ENCODE peak calls at places on chromosomes 5 and 9, in seven cellular contexts. J is bronchial epithelial cell; E is epithelial cell of proximal tubule; L is AG10803; K is right atrium auricular region; Y is HepG2; C is CD8-positive, alpha-beta T cell. D is an unnamed sample.

GRCh38 chr9:15211994-15212501 is 95.0 kb downstream of the TTC39B start:
- DNase-seq in J (no peak), E (peak), L (peak), K (no peak), Y (peak), C (no peak), D (no peak)

GRCh38 chr5:132259061-132259851 is 1.8 kb downstream of the PDLIM4 start:
- DNase-seq in J (peak), E (no peak), L (peak), K (peak), Y (no peak), C (no peak), D (peak)

GRCh38 chr5:83265318-83265717 is 188.0 kb downstream of the XRCC4 start:
- DNase-seq in J (no peak), E (no peak), L (no peak), K (no peak), Y (peak), C (no peak), D (no peak)

GRCh38 chr5:137900925-137901817 is 11.9 kb downstream of the PKD2L2 start:
- DNase-seq in J (no peak), E (no peak), L (no peak), K (no peak), Y (peak), C (no peak), D (no peak)

GRCh38 chr9:69582544-69583297 is 89.5 kb downstream of the APBA1 start:
- DNase-seq in J (peak), E (no peak), L (no peak), K (no peak), Y (no peak), C (no peak), D (no peak)

GRCh38 chr5:90954951-90955635 is 396.5 kb downstream of the ADGRV1 start:
- DNase-seq in J (no peak), E (no peak), L (no peak), K (no peak), Y (no peak), C (no peak), D (no peak)

GRCh38 chr9:79976501-79977444 is 405.0 kb downstream of the TLE4 start:
- DNase-seq in J (no peak), E (no peak), L (no peak), K (no peak), Y (no peak), C (no peak), D (no peak)

GRCh38 chr5:159163700-159164044 is 45.7 kb downstream of the RNF145 start:
- DNase-seq in J (no peak), E (no peak), L (no peak), K (no peak), Y (no peak), C (no peak), D (no peak)

GRCh38 chr5:33588654-33589372 is 148.0 kb downstream of the TARS1 start:
- DNase-seq in J (no peak), E (no peak), L (no peak), K (no peak), Y (peak), C (peak), D (no peak)

GRCh38 chr9:82202808-82203207 is 214.2 kb downstream of the SPATA31D1 start:
- DNase-seq in J (peak), E (peak), L (peak), K (no peak), Y (no peak), C (no peak), D (peak)

GRCh38 chr5:140235776-140236558 is 61.0 kb downstream of the CYSTM1 start:
- DNase-seq in J (peak), E (no peak), L (no peak), K (no peak), Y (peak), C (no peak), D (no peak)

GRCh38 chr5:124274949-124275348 is 471.5 kb downstream of the ZNF608 start:
- DNase-seq in J (peak), E (peak), L (no peak), K (no peak), Y (no peak), C (no peak), D (no peak)

GRCh38 chr5:77628840-77629552 is 9.5 kb downstream of the OTP start:
- DNase-seq in J (no peak), E (no peak), L (no peak), K (no peak), Y (no peak), C (no peak), D (no peak)

GRCh38 chr9:33623658-33624586 is 99.9 kb downstream of the ANKRD18B start:
- DNase-seq in J (peak), E (peak), L (peak), K (no peak), Y (peak), C (peak), D (no peak)

GRCh38 chr5:40781843-40782409 is 16.2 kb downstream of the PRKAA1 start:
- DNase-seq in J (peak), E (no peak), L (peak), K (no peak), Y (no peak), C (no peak), D (no peak)

GRCh38 chr9:91036826-91037510 is 235.3 kb downstream of the SYK start:
- DNase-seq in J (peak), E (no peak), L (peak), K (peak), Y (peak), C (peak), D (peak)

GRCh38 chr9:111179577-111179976 is 141.3 kb upstream of the LPAR1 start:
- DNase-seq in J (no peak), E (no peak), L (no peak), K (no peak), Y (no peak), C (no peak), D (no peak)

GRCh38 chr9:27400334-27400875 is 103.5 kb upstream of the EQTN start:
- DNase-seq in J (peak), E (no peak), L (no peak), K (no peak), Y (no peak), C (no peak), D (no peak)

GRCh38 chr5:179407191-179408175 is 62.2 kb upstream of the ADAMTS2 start:
- DNase-seq in J (no peak), E (no peak), L (peak), K (peak), Y (no peak), C (no peak), D (no peak)

GRCh38 chr9:72292874-72293607 is 72.0 kb downstream of the ZFAND5 start:
- DNase-seq in J (peak), E (no peak), L (peak), K (peak), Y (no peak), C (no peak), D (peak)

GRCh38 chr5:179275941-179276837 is 69.1 kb downstream of the ADAMTS2 start:
- DNase-seq in J (no peak), E (peak), L (peak), K (peak), Y (peak), C (no peak), D (peak)

GRCh38 chr5:7419846-7420245 is 23.9 kb downstream of the ADCY2 start:
- DNase-seq in J (no peak), E (no peak), L (no peak), K (no peak), Y (no peak), C (no peak), D (no peak)
- H3K4me3 ChIP-seq in J (no peak), E (no peak), L (no peak), K (no peak), Y (no peak), C (no peak), D (no peak)

GRCh38 chr9:127920794-127921193 is 4.0 kb upstream of the ST6GALNAC4 start:
- DNase-seq in J (no peak), E (no peak), L (no peak), K (no peak), Y (no peak), C (no peak), D (no peak)

GRCh38 chr9:127916665-127917581 is at the start of gene ST6GALNAC4:
- DNase-seq in J (no peak), E (no peak), L (peak), K (peak), Y (peak), C (peak), D (no peak)

GRCh38 chr9:127917603-127918002 is 762 bp upstream of the ST6GALNAC4 start:
- DNase-seq in J (no peak), E (no peak), L (no peak), K (no peak), Y (no peak), C (no peak), D (no peak)

GRCh38 chr9:127919253-127919815 is 2.5 kb upstream of the ST6GALNAC4 start:
- DNase-seq in J (peak), E (peak), L (peak), K (peak), Y (peak), C (no peak), D (peak)

GRCh38 chr9:127918201-127919107 is 1.6 kb upstream of the ST6GALNAC4 start:
- DNase-seq in J (no peak), E (no peak), L (peak), K (no peak), Y (no peak), C (no peak), D (no peak)
- TF ChIP-seq CTCF in J (peak), E (peak), L (peak), K (no peak), Y (peak), C (no peak), D (no peak)

DNA sequence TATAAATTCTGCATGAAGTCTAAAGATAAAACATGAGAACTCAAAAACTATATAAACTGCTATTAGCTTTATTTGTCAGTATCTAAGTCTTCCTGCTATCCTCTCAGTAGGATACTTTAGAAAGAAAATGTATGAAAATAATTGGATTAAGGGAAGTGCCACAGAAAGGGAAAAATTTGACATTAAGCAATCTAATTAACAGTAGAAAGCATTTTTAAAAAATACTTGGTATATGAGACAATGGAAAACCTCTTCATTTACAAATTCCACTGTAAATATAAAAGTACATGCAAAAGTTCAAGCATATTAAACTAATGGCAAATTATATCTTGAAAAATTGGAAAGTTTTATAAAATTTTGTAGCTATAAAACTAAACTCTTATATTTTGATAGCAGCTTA is 518.6 kb upstream of the NUDT12 start:
- DNase-seq in J (no peak), E (no peak), L (no peak), K (no peak), Y (no peak), C (no peak), D (no peak)
- H3K4me3 ChIP-seq in J (no peak), E (no peak), L (no peak), K (no peak), Y (peak), C (no peak), D (no peak)

GRCh38 chr5:157026789-157027424 is 32.0 kb downstream of the HAVCR1 start:
- DNase-seq in J (peak), E (no peak), L (no peak), K (no peak), Y (no peak), C (no peak), D (no peak)
- TF ChIP-seq CTCF in J (peak), E (peak), L (peak), K (no peak), Y (peak), C (peak), D (peak)

D was measured in AG04449.